ENCODE peak calls at places on chromosome 6, in ten cellular contexts. N is ovary, R is Right ventricle myocardium superior, S is H7, M is G401, Z is HAP-1, V is nucleus accumbens, E is dorsolateral prefrontal cortex, O is GM13976, Q is NCI-H1092 treated with DMSO at 0.1 percent for 48 hours. A is an unnamed sample.

GRCh38 chr6:96153775-96154174 is 138.0 kb downstream of the FUT9 start:
- DNase-seq in S (no peak), E (no peak), Z (no peak), V (no peak), O (no peak), M (peak; percentile 41), R (no peak), Q (no peak), N (no peak), A (no peak)

GRCh38 chr6:30349411-30350177 is 4.6 kb downstream of the RPP21 start:
- DNase-seq in V (no peak), N (no peak), M (no peak), Q (no peak), O (peak; percentile 36), R (no peak), S (no peak), E (no peak), Z (no peak), A (no peak)

GRCh38 chr6:3898270-3898994 is 49.3 kb downstream of the FAM50B start:
- DNase-seq in O (no peak), N (no peak), S (no peak), Z (no peak), Q (no peak), E (no peak), V (no peak), M (no peak), R (no peak), A (no peak)

GRCh38 chr6:149049230-149049629 is 268.3 kb upstream of the TAB2 start:
- DNase-seq in S (no peak), M (no peak), R (no peak), N (no peak), Z (no peak), E (no peak), O (no peak), V (no peak), Q (no peak), A (no peak)

GRCh38 chr6:89834884-89835792 is 5.5 kb downstream of the CASP8AP2 start:
- DNase-seq in V (no peak), M (no peak), Q (no peak), S (no peak), E (no peak), R (no peak), N (no peak), O (peak; percentile 53), Z (no peak), A (no peak)

GRCh38 chr6:61200444-61200843 is 1085.6 kb downstream of the KHDRBS2 start:
- DNase-seq in Z (no peak), O (no peak), N (no peak), E (no peak), Q (no peak), V (no peak), M (no peak), R (no peak), S (no peak), A (no peak)

GRCh38 chr6:156804402-156804801 is 27.2 kb downstream of the ARID1B start:
- DNase-seq in Z (no peak), S (no peak), R (no peak), N (no peak), V (no peak), Q (no peak), E (no peak), M (no peak), O (no peak), A (no peak)

GRCh38 chr6:167699141-167700036 is 127.3 kb upstream of the AFDN start:
- DNase-seq in V (peak; percentile 49), M (no peak), Z (no peak), N (peak; percentile 59), R (peak; percentile 89), O (peak; percentile 63), E (no peak), Q (no peak), S (peak; percentile 59), A (no peak)

GRCh38 chr6:33985333-33985751 is 160.5 kb downstream of the GRM4 start:
- DNase-seq in S (peak; percentile 60), N (no peak), E (peak; percentile 33), R (no peak), M (no peak), O (no peak), Q (no peak), V (no peak), Z (no peak), A (peak; percentile 33)

GRCh38 chr6:24117016-24117415 is 9.0 kb upstream of the NRSN1 start:
- DNase-seq in Z (no peak), E (no peak), N (no peak), Q (no peak), S (no peak), O (no peak), R (no peak), V (no peak), M (no peak), A (no peak)

GRCh38 chr6:131212024-131212423 is 76.8 kb downstream of the AKAP7 start:
- DNase-seq in R (no peak), N (no peak), S (no peak), M (no peak), E (no peak), V (no peak), O (no peak), Z (no peak), Q (no peak), A (no peak)

GRCh38 chr6:33206864-33207568 is 1.3 kb upstream of the RING1 start:
- DNase-seq in Q (no peak), Z (peak; percentile 48), E (no peak), M (no peak), R (no peak), S (peak; percentile 76), V (peak; percentile 68), O (no peak), N (peak; percentile 43), A (no peak)

GRCh38 chr6:16901777-16902176 is 140.5 kb upstream of the ATXN1 start:
- DNase-seq in M (peak; percentile 10), Z (peak; percentile 52), O (no peak), S (no peak), Q (no peak), E (peak; percentile 52), R (peak; percentile 72), N (peak; percentile 20), V (no peak), A (peak; percentile 72)

GRCh38 chr6:38720295-38720694 is 5.2 kb downstream of the DNAH8 start:
- DNase-seq in Z (peak; percentile 12), M (no peak), E (no peak), N (no peak), O (no peak), V (no peak), Q (no peak), R (no peak), S (peak; percentile 63), A (no peak)

GRCh38 chr6:158647501-158647900 is 2.4 kb upstream of the SYTL3 start:
- DNase-seq in M (no peak), N (no peak), R (no peak), S (no peak), E (no peak), O (no peak), V (no peak), Z (no peak), Q (peak; percentile 17), A (no peak)

GRCh38 chr6:145845557-145845956 is 31.0 kb upstream of the FBXO30 start:
- DNase-seq in R (no peak), N (no peak), Z (no peak), V (no peak), S (no peak), O (no peak), M (no peak), Q (no peak), E (no peak), A (no peak)

A was measured in left lobe of liver.